ENCODE peak calls at places on chromosomes 3 and 15, in seven cellular contexts. S, Y, E, W, A, O and N are unnamed samples.

GRCh38 chr3:151213881-151214280 is 10.9 kb upstream of the GPR171 start:
- DNase-seq in S (no peak), Y (no peak), E (no peak), W (no peak), A (no peak), O (no peak), N (no peak)

GRCh38 chr3:196122021-196122687 is 40.3 kb upstream of the TFRC start:
- DNase-seq in S (no peak), Y (no peak), E (peak), W (no peak), A (no peak), O (no peak), N (no peak)

GRCh38 chr15:57044961-57045360 is 126.5 kb downstream of the TCF12 start:
- DNase-seq in S (no peak), Y (no peak), E (no peak), W (no peak), A (no peak), O (no peak), N (no peak)

GRCh38 chr3:17179381-17180205 is 294.8 kb downstream of the PLCL2 start:
- DNase-seq in S (no peak), Y (no peak), E (no peak), W (no peak), A (no peak), O (no peak), N (no peak)

GRCh38 chr15:38535451-38536200 is 29.0 kb downstream of the RASGRP1 start:
- DNase-seq in S (no peak), Y (no peak), E (no peak), W (no peak), A (no peak), O (no peak), N (no peak)

GRCh38 chr15:70492240-70493177 is 270.8 kb downstream of the UACA start:
- DNase-seq in S (peak), Y (no peak), E (peak), W (no peak), A (peak), O (no peak), N (peak)

GRCh38 chr3:143150979-143151726 is 31.6 kb downstream of the CHST2 start:
- DNase-seq in S (no peak), Y (no peak), E (no peak), W (peak), A (no peak), O (no peak), N (peak)

GRCh38 chr15:90191795-90192494 is 9.2 kb upstream of the SEMA4B start:
- DNase-seq in S (peak), Y (no peak), E (peak), W (peak), A (peak), O (no peak), N (peak)

GRCh38 chr15:60399246-60399915 is 1.6 kb upstream of the ANXA2 start:
- DNase-seq in S (no peak), Y (no peak), E (no peak), W (peak), A (no peak), O (no peak), N (no peak)

GRCh38 chr3:53842436-53843194 is 3.6 kb downstream of the CHDH start:
- DNase-seq in S (no peak), Y (no peak), E (peak), W (no peak), A (peak), O (no peak), N (no peak)

GRCh38 chr3:171039674-171040073 is 13.2 kb upstream of the SLC2A2 start:
- DNase-seq in S (no peak), Y (no peak), E (no peak), W (no peak), A (no peak), O (no peak), N (no peak)

GRCh38 chr3:171038342-171038741 is 11.8 kb upstream of the SLC2A2 start:
- DNase-seq in S (no peak), Y (no peak), E (no peak), W (no peak), A (no peak), O (no peak), N (no peak)
- H3K4me3 ChIP-seq in S (no peak), Y (no peak), E (no peak), W (no peak), A (no peak), O (no peak), N (no peak)

DNA sequence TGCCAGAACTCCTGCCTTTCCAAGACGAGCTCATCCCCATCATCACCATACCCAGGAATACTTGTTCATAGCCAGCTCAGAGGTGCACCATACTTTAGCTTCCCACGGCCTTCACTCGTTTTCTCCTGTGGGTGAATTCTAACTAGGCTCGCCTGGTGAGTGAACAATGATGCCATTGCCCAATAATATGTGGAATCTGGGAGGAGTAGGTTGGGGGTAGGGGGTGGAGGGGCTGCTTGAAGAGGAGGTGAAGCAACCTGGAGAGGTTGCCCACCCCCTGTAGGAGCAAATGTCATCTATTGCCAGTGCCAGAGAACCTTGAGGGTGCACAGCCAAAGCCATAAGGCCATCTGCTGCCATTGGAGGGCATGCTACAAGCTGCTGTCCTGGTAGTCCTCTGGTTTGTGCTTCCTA is 592 bp upstream of the ZNF445 start:
- DNase-seq in S (no peak), Y (no peak), E (no peak), W (no peak), A (no peak), O (no peak), N (no peak)
- H3K27ac ChIP-seq in S (peak), Y (no peak), E (no peak), W (peak), A (no peak), O (no peak), N (peak)

DNA sequence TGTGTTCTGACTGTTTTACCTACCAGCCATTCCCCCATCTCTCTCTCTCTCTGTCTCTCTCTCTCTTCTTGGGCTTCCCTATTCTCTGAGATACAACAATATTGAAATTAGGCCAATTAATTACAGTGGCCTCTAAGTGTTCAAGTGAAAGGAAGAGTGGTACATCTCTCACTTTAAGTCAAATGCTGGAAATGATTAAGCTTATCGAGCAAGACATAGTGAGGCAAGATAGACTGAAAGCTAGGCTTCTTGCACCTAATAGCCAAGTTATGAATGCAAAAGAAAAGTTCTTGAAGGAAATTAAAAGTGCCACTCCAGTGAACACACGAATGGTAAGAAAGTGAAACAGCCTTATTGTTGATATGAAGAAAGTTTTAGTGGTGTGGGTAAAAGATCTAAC is 21.3 kb downstream of the SNRK start:
- DNase-seq in S (no peak), Y (no peak), E (no peak), W (no peak), A (no peak), O (no peak), N (no peak)
- H3K4me3 ChIP-seq in S (no peak), Y (no peak), E (no peak), W (no peak), A (no peak), O (no peak), N (no peak)

DNA sequence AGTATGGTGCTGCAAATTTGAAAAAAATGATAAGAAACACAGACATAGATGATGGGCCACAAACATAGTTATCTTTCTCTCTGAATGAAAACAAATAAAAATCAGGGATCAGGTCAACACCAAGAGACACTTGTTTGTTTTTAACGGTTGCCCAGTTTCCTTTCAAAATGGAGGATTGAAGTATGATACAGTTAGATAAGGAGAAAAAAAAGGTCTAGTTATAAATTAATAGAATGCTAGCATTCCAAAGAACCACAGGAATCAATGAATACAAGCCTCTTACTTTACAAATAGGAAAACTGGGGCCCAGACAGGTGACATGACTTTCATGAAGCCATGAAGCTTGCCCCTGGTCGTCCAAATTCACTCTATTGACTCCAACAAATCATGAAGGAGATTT is 305.1 kb downstream of the ZNF621 start:
- DNase-seq in S (no peak), Y (no peak), E (no peak), W (no peak), A (no peak), O (no peak), N (no peak)
- H3K27ac ChIP-seq in S (no peak), Y (no peak), E (no peak), W (no peak), A (no peak), O (no peak), N (no peak)

DNA sequence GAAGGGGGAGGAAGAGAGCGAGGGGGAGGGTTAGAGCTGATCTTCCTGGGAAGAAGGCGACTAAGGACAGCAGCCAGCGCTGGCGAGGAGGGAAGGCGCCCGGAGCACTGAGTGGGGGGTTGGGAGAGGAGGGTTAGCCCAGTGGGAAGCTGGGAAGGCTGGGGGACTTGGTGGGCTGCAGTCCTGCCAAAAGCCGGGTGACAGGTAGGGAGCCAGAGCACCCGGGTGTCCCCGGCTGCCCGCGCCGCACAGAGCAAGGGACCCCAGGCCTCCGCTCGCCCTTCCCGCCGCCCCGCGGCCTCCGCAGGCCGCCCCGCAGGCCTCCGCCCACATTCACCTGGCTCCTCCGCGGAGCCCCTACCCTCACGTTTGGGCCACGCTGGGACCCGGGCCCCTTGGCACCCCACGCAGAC is 446 bp downstream of the SLC12A8 start:
- DNase-seq in S (no peak), Y (no peak), E (peak), W (no peak), A (no peak), O (no peak), N (no peak)
- H3K4me3 ChIP-seq in S (peak), Y (peak), E (peak), W (peak), A (peak), O (peak), N (peak)

GRCh38 chr3:13009946-13010315 is 63.3 kb downstream of the IQSEC1 start:
- DNase-seq in S (no peak), Y (no peak), E (no peak), W (no peak), A (no peak), O (no peak), N (no peak)
- H3K27ac ChIP-seq in S (peak), Y (no peak), E (no peak), W (no peak), A (peak), O (no peak), N (no peak)

GRCh38 chr15:79967331-79968182 is 3.4 kb downstream of the BCL2A1 start:
- DNase-seq in S (no peak), Y (no peak), E (no peak), W (no peak), A (no peak), O (no peak), N (no peak)
- H3K4me3 ChIP-seq in S (no peak), Y (no peak), E (no peak), W (no peak), A (no peak), O (no peak), N (no peak)